ENCODE peak calls at places on chromosomes 16 and 17, in ten cellular contexts. One of them, this sample, is unnamed.

GRCh38 chr17:72120878-72121163 is at the start of gene SOX9:
- DNase-seq in HT1080: peak
- DNase-seq in HFFc6: peak
- DNase-seq in stimulated activated CD8-positive, alpha-beta memory T cell treated with anti-CD3 and anti-CD28 coated beads, Interleukin-4, amount 100 ng/mL, for 4 hours: no peak
- DNase-seq in activated CD4-positive, alpha-beta T cell treated with anti-CD3 and anti-CD28 coated beads, Interleukin-2, amount 10 ng/mL, durations not matched to agents 7 days and 5 days: no peak
- DNase-seq in AG08396: peak
- DNase-seq in progenitor cell of endocrine pancreas: peak
- DNase-seq in T-helper 2 cell: no peak
- DNase-seq in HL-60: no peak
- DNase-seq in astrocyte of the cerebellum: peak
- DNase-seq in this sample: no peak

GRCh38 chr16:74700206-74701040 is at the start of gene MLKL:
- DNase-seq in HT1080: peak
- DNase-seq in HFFc6: peak
- DNase-seq in stimulated activated CD8-positive, alpha-beta memory T cell treated with anti-CD3 and anti-CD28 coated beads, Interleukin-4, amount 100 ng/mL, for 4 hours: peak
- DNase-seq in activated CD4-positive, alpha-beta T cell treated with anti-CD3 and anti-CD28 coated beads, Interleukin-2, amount 10 ng/mL, durations not matched to agents 7 days and 5 days: peak
- DNase-seq in AG08396: peak
- DNase-seq in progenitor cell of endocrine pancreas: no peak
- DNase-seq in T-helper 2 cell: peak
- DNase-seq in HL-60: peak
- DNase-seq in astrocyte of the cerebellum: no peak
- DNase-seq in this sample: peak

GRCh38 chr17:31388770-31389672 is 2.5 kb upstream of the RAB11FIP4 start:
- DNase-seq in HT1080: peak
- DNase-seq in HFFc6: no peak
- DNase-seq in stimulated activated CD8-positive, alpha-beta memory T cell treated with anti-CD3 and anti-CD28 coated beads, Interleukin-4, amount 100 ng/mL, for 4 hours: peak
- DNase-seq in activated CD4-positive, alpha-beta T cell treated with anti-CD3 and anti-CD28 coated beads, Interleukin-2, amount 10 ng/mL, durations not matched to agents 7 days and 5 days: peak
- DNase-seq in AG08396: peak
- DNase-seq in progenitor cell of endocrine pancreas: no peak
- DNase-seq in T-helper 2 cell: peak
- DNase-seq in HL-60: peak
- DNase-seq in astrocyte of the cerebellum: no peak
- DNase-seq in this sample: peak

GRCh38 chr17:47732399-47733046 is 513 bp upstream of the TBX21 start:
- DNase-seq in HT1080: no peak
- DNase-seq in HFFc6: no peak
- DNase-seq in stimulated activated CD8-positive, alpha-beta memory T cell treated with anti-CD3 and anti-CD28 coated beads, Interleukin-4, amount 100 ng/mL, for 4 hours: no peak
- DNase-seq in activated CD4-positive, alpha-beta T cell treated with anti-CD3 and anti-CD28 coated beads, Interleukin-2, amount 10 ng/mL, durations not matched to agents 7 days and 5 days: no peak
- DNase-seq in AG08396: no peak
- DNase-seq in progenitor cell of endocrine pancreas: no peak
- DNase-seq in T-helper 2 cell: no peak
- DNase-seq in HL-60: no peak
- DNase-seq in astrocyte of the cerebellum: no peak
- DNase-seq in this sample: no peak

GRCh38 chr17:44905006-44906000 is 6.1 kb upstream of the EFTUD2 start:
- DNase-seq in HT1080: no peak
- DNase-seq in HFFc6: no peak
- DNase-seq in stimulated activated CD8-positive, alpha-beta memory T cell treated with anti-CD3 and anti-CD28 coated beads, Interleukin-4, amount 100 ng/mL, for 4 hours: no peak
- DNase-seq in activated CD4-positive, alpha-beta T cell treated with anti-CD3 and anti-CD28 coated beads, Interleukin-2, amount 10 ng/mL, durations not matched to agents 7 days and 5 days: no peak
- DNase-seq in AG08396: no peak
- DNase-seq in progenitor cell of endocrine pancreas: no peak
- DNase-seq in T-helper 2 cell: no peak
- DNase-seq in HL-60: no peak
- DNase-seq in astrocyte of the cerebellum: no peak
- DNase-seq in this sample: no peak

GRCh38 chr17:76384222-76384986 is at the start of gene SPHK1:
- DNase-seq in HT1080: peak
- DNase-seq in HFFc6: peak
- DNase-seq in stimulated activated CD8-positive, alpha-beta memory T cell treated with anti-CD3 and anti-CD28 coated beads, Interleukin-4, amount 100 ng/mL, for 4 hours: peak
- DNase-seq in activated CD4-positive, alpha-beta T cell treated with anti-CD3 and anti-CD28 coated beads, Interleukin-2, amount 10 ng/mL, durations not matched to agents 7 days and 5 days: peak
- DNase-seq in AG08396: peak
- DNase-seq in progenitor cell of endocrine pancreas: peak
- DNase-seq in T-helper 2 cell: peak
- DNase-seq in HL-60: peak
- DNase-seq in astrocyte of the cerebellum: no peak
- DNase-seq in this sample: peak

GRCh38 chr16:74756203-74756602 is 18.4 kb downstream of the FA2H start:
- DNase-seq in HT1080: no peak
- DNase-seq in HFFc6: no peak
- DNase-seq in stimulated activated CD8-positive, alpha-beta memory T cell treated with anti-CD3 and anti-CD28 coated beads, Interleukin-4, amount 100 ng/mL, for 4 hours: no peak
- DNase-seq in activated CD4-positive, alpha-beta T cell treated with anti-CD3 and anti-CD28 coated beads, Interleukin-2, amount 10 ng/mL, durations not matched to agents 7 days and 5 days: no peak
- DNase-seq in AG08396: no peak
- DNase-seq in progenitor cell of endocrine pancreas: no peak
- DNase-seq in T-helper 2 cell: no peak
- DNase-seq in HL-60: no peak
- DNase-seq in astrocyte of the cerebellum: no peak
- DNase-seq in this sample: no peak

GRCh38 chr16:72242757-72243156 is 70.8 kb upstream of the PMFBP1 start:
- DNase-seq in HT1080: no peak
- DNase-seq in HFFc6: no peak
- DNase-seq in stimulated activated CD8-positive, alpha-beta memory T cell treated with anti-CD3 and anti-CD28 coated beads, Interleukin-4, amount 100 ng/mL, for 4 hours: no peak
- DNase-seq in activated CD4-positive, alpha-beta T cell treated with anti-CD3 and anti-CD28 coated beads, Interleukin-2, amount 10 ng/mL, durations not matched to agents 7 days and 5 days: no peak
- DNase-seq in AG08396: no peak
- DNase-seq in progenitor cell of endocrine pancreas: no peak
- DNase-seq in T-helper 2 cell: no peak
- DNase-seq in HL-60: no peak
- DNase-seq in astrocyte of the cerebellum: no peak
- DNase-seq in this sample: no peak

GRCh38 chr17:65584604-65585521 is 23.4 kb upstream of the AXIN2 start:
- DNase-seq in HT1080: no peak
- DNase-seq in HFFc6: no peak
- DNase-seq in stimulated activated CD8-positive, alpha-beta memory T cell treated with anti-CD3 and anti-CD28 coated beads, Interleukin-4, amount 100 ng/mL, for 4 hours: no peak
- DNase-seq in activated CD4-positive, alpha-beta T cell treated with anti-CD3 and anti-CD28 coated beads, Interleukin-2, amount 10 ng/mL, durations not matched to agents 7 days and 5 days: no peak
- DNase-seq in AG08396: no peak
- DNase-seq in progenitor cell of endocrine pancreas: no peak
- DNase-seq in T-helper 2 cell: peak
- DNase-seq in HL-60: no peak
- DNase-seq in astrocyte of the cerebellum: no peak
- DNase-seq in this sample: peak

GRCh38 chr16:48511071-48511540 is 98.9 kb downstream of the N4BP1 start:
- DNase-seq in HT1080: peak
- DNase-seq in HFFc6: peak
- DNase-seq in stimulated activated CD8-positive, alpha-beta memory T cell treated with anti-CD3 and anti-CD28 coated beads, Interleukin-4, amount 100 ng/mL, for 4 hours: no peak
- DNase-seq in activated CD4-positive, alpha-beta T cell treated with anti-CD3 and anti-CD28 coated beads, Interleukin-2, amount 10 ng/mL, durations not matched to agents 7 days and 5 days: no peak
- DNase-seq in AG08396: peak
- DNase-seq in progenitor cell of endocrine pancreas: no peak
- DNase-seq in T-helper 2 cell: no peak
- DNase-seq in HL-60: no peak
- DNase-seq in astrocyte of the cerebellum: no peak
- DNase-seq in this sample: no peak

GRCh38 chr17:77501101-77501566 is 360.4 kb downstream of the SEC14L1 start:
- DNase-seq in HT1080: no peak
- DNase-seq in HFFc6: no peak
- DNase-seq in stimulated activated CD8-positive, alpha-beta memory T cell treated with anti-CD3 and anti-CD28 coated beads, Interleukin-4, amount 100 ng/mL, for 4 hours: no peak
- DNase-seq in activated CD4-positive, alpha-beta T cell treated with anti-CD3 and anti-CD28 coated beads, Interleukin-2, amount 10 ng/mL, durations not matched to agents 7 days and 5 days: peak
- DNase-seq in AG08396: peak
- DNase-seq in progenitor cell of endocrine pancreas: no peak
- DNase-seq in T-helper 2 cell: peak
- DNase-seq in HL-60: no peak
- DNase-seq in astrocyte of the cerebellum: no peak
- DNase-seq in this sample: no peak

GRCh38 chr16:5020551-5020950 is 13.2 kb downstream of the NAGPA start:
- DNase-seq in HT1080: no peak
- DNase-seq in HFFc6: no peak
- DNase-seq in stimulated activated CD8-positive, alpha-beta memory T cell treated with anti-CD3 and anti-CD28 coated beads, Interleukin-4, amount 100 ng/mL, for 4 hours: no peak
- DNase-seq in activated CD4-positive, alpha-beta T cell treated with anti-CD3 and anti-CD28 coated beads, Interleukin-2, amount 10 ng/mL, durations not matched to agents 7 days and 5 days: no peak
- DNase-seq in AG08396: no peak
- DNase-seq in progenitor cell of endocrine pancreas: no peak
- DNase-seq in T-helper 2 cell: no peak
- DNase-seq in HL-60: no peak
- DNase-seq in astrocyte of the cerebellum: no peak
- DNase-seq in this sample: no peak

GRCh38 chr17:16215002-16215272 is 397 bp downstream of the NCOR1 start:
- DNase-seq in HT1080: peak
- DNase-seq in HFFc6: peak
- DNase-seq in stimulated activated CD8-positive, alpha-beta memory T cell treated with anti-CD3 and anti-CD28 coated beads, Interleukin-4, amount 100 ng/mL, for 4 hours: peak
- DNase-seq in activated CD4-positive, alpha-beta T cell treated with anti-CD3 and anti-CD28 coated beads, Interleukin-2, amount 10 ng/mL, durations not matched to agents 7 days and 5 days: peak
- DNase-seq in AG08396: peak
- DNase-seq in progenitor cell of endocrine pancreas: peak
- DNase-seq in T-helper 2 cell: no peak
- DNase-seq in HL-60: peak
- DNase-seq in astrocyte of the cerebellum: no peak
- DNase-seq in this sample: no peak

GRCh38 chr17:17151055-17151454 is 55.1 kb downstream of the PLD6 start:
- DNase-seq in HT1080: peak
- DNase-seq in HFFc6: peak
- DNase-seq in stimulated activated CD8-positive, alpha-beta memory T cell treated with anti-CD3 and anti-CD28 coated beads, Interleukin-4, amount 100 ng/mL, for 4 hours: no peak
- DNase-seq in activated CD4-positive, alpha-beta T cell treated with anti-CD3 and anti-CD28 coated beads, Interleukin-2, amount 10 ng/mL, durations not matched to agents 7 days and 5 days: no peak
- DNase-seq in AG08396: peak
- DNase-seq in progenitor cell of endocrine pancreas: no peak
- DNase-seq in T-helper 2 cell: peak
- DNase-seq in HL-60: no peak
- DNase-seq in astrocyte of the cerebellum: peak
- DNase-seq in this sample: no peak

GRCh38 chr17:49557204-49558024 is 18.3 kb upstream of the NXPH3 start:
- DNase-seq in HT1080: peak
- DNase-seq in HFFc6: peak
- DNase-seq in stimulated activated CD8-positive, alpha-beta memory T cell treated with anti-CD3 and anti-CD28 coated beads, Interleukin-4, amount 100 ng/mL, for 4 hours: no peak
- DNase-seq in activated CD4-positive, alpha-beta T cell treated with anti-CD3 and anti-CD28 coated beads, Interleukin-2, amount 10 ng/mL, durations not matched to agents 7 days and 5 days: peak
- DNase-seq in AG08396: peak
- DNase-seq in progenitor cell of endocrine pancreas: no peak
- DNase-seq in T-helper 2 cell: peak
- DNase-seq in HL-60: peak
- DNase-seq in astrocyte of the cerebellum: peak
- DNase-seq in this sample: no peak

GRCh38 chr16:4687946-4688673 is 5.3 kb upstream of the NUDT16L1 start:
- DNase-seq in HT1080: no peak
- DNase-seq in HFFc6: no peak
- DNase-seq in stimulated activated CD8-positive, alpha-beta memory T cell treated with anti-CD3 and anti-CD28 coated beads, Interleukin-4, amount 100 ng/mL, for 4 hours: no peak
- DNase-seq in activated CD4-positive, alpha-beta T cell treated with anti-CD3 and anti-CD28 coated beads, Interleukin-2, amount 10 ng/mL, durations not matched to agents 7 days and 5 days: no peak
- DNase-seq in AG08396: no peak
- DNase-seq in progenitor cell of endocrine pancreas: no peak
- DNase-seq in T-helper 2 cell: no peak
- DNase-seq in HL-60: no peak
- DNase-seq in astrocyte of the cerebellum: no peak
- DNase-seq in this sample: no peak

GRCh38 chr16:700684-701584 is 4.7 kb downstream of the FBXL16 start:
- DNase-seq in HT1080: no peak
- DNase-seq in HFFc6: no peak
- DNase-seq in stimulated activated CD8-positive, alpha-beta memory T cell treated with anti-CD3 and anti-CD28 coated beads, Interleukin-4, amount 100 ng/mL, for 4 hours: no peak
- DNase-seq in activated CD4-positive, alpha-beta T cell treated with anti-CD3 and anti-CD28 coated beads, Interleukin-2, amount 10 ng/mL, durations not matched to agents 7 days and 5 days: peak
- DNase-seq in AG08396: peak
- DNase-seq in progenitor cell of endocrine pancreas: peak
- DNase-seq in T-helper 2 cell: no peak
- DNase-seq in HL-60: no peak
- DNase-seq in astrocyte of the cerebellum: no peak
- DNase-seq in this sample: no peak

GRCh38 chr16:86298166-86299131 is 211.9 kb upstream of the FOXF1 start:
- DNase-seq in HT1080: no peak
- DNase-seq in HFFc6: peak
- DNase-seq in stimulated activated CD8-positive, alpha-beta memory T cell treated with anti-CD3 and anti-CD28 coated beads, Interleukin-4, amount 100 ng/mL, for 4 hours: no peak
- DNase-seq in activated CD4-positive, alpha-beta T cell treated with anti-CD3 and anti-CD28 coated beads, Interleukin-2, amount 10 ng/mL, durations not matched to agents 7 days and 5 days: no peak
- DNase-seq in AG08396: peak
- DNase-seq in progenitor cell of endocrine pancreas: no peak
- DNase-seq in T-helper 2 cell: no peak
- DNase-seq in HL-60: no peak
- DNase-seq in astrocyte of the cerebellum: no peak
- DNase-seq in this sample: no peak

GRCh38 chr17:17706140-17707060 is 25.1 kb downstream of the RAI1 start:
- DNase-seq in HT1080: no peak
- DNase-seq in HFFc6: no peak
- DNase-seq in stimulated activated CD8-positive, alpha-beta memory T cell treated with anti-CD3 and anti-CD28 coated beads, Interleukin-4, amount 100 ng/mL, for 4 hours: no peak
- DNase-seq in activated CD4-positive, alpha-beta T cell treated with anti-CD3 and anti-CD28 coated beads, Interleukin-2, amount 10 ng/mL, durations not matched to agents 7 days and 5 days: no peak
- DNase-seq in AG08396: no peak
- DNase-seq in progenitor cell of endocrine pancreas: no peak
- DNase-seq in T-helper 2 cell: no peak
- DNase-seq in HL-60: no peak
- DNase-seq in astrocyte of the cerebellum: no peak
- DNase-seq in this sample: no peak

GRCh38 chr16:31148281-31148728 is 1.6 kb downstream of the PRSS36 start:
- DNase-seq in HT1080: no peak
- DNase-seq in HFFc6: no peak
- DNase-seq in stimulated activated CD8-positive, alpha-beta memory T cell treated with anti-CD3 and anti-CD28 coated beads, Interleukin-4, amount 100 ng/mL, for 4 hours: no peak
- DNase-seq in activated CD4-positive, alpha-beta T cell treated with anti-CD3 and anti-CD28 coated beads, Interleukin-2, amount 10 ng/mL, durations not matched to agents 7 days and 5 days: no peak
- DNase-seq in AG08396: no peak
- DNase-seq in progenitor cell of endocrine pancreas: no peak
- DNase-seq in T-helper 2 cell: no peak
- DNase-seq in HL-60: no peak
- DNase-seq in astrocyte of the cerebellum: no peak
- DNase-seq in this sample: no peak

This sample was measured in naive thymus-derived CD4-positive, alpha-beta T cell.